ENCODE peak calls at places on chromosome 12, in four cellular contexts. A is lower lobe of right lung, F is heart left ventricle, Q is MM.1S. Z is an unnamed sample.

GRCh38 chr12:6613015-6613775 is 6.0 kb upstream of the CHD4 start:
- DNase-seq in A (peak; percentile 86), F (peak; percentile 86), Q (peak; percentile 66), Z (peak; percentile 93)

GRCh38 chr12:27595231-27595642 is 71.2 kb downstream of the PPFIBP1 start:
- DNase-seq in A (no peak), F (peak; percentile 74), Q (no peak), Z (peak; percentile 48)

GRCh38 chr12:49537709-49538601 is 875 bp upstream of the KCNH3 start:
- DNase-seq in A (no peak), F (no peak), Q (peak; percentile 25), Z (no peak)

GRCh38 chr12:106315523-106315922 is 13.0 kb downstream of the TCP11L2 start:
- DNase-seq in A (no peak), F (no peak), Q (no peak), Z (no peak)

GRCh38 chr12:50087995-50088394 is 2.9 kb downstream of the SMARCD1 start:
- DNase-seq in A (no peak), F (no peak), Q (no peak), Z (no peak)

GRCh38 chr12:55703288-55703687 is 4.4 kb downstream of the ITGA7 start:
- DNase-seq in A (no peak), F (peak; percentile 66), Q (no peak), Z (peak; percentile 32)

GRCh38 chr12:26633591-26634210 is 199.3 kb downstream of the ITPR2 start:
- DNase-seq in A (no peak), F (no peak), Q (no peak), Z (no peak)

GRCh38 chr12:72622556-72622955 is 350.4 kb downstream of the TRHDE start:
- DNase-seq in A (no peak), F (no peak), Q (no peak), Z (no peak)

GRCh38 chr12:28872654-28873268 is 276.3 kb upstream of the FAR2 start:
- DNase-seq in A (no peak), F (peak; percentile 47), Q (peak; percentile 65), Z (no peak)

DNA sequence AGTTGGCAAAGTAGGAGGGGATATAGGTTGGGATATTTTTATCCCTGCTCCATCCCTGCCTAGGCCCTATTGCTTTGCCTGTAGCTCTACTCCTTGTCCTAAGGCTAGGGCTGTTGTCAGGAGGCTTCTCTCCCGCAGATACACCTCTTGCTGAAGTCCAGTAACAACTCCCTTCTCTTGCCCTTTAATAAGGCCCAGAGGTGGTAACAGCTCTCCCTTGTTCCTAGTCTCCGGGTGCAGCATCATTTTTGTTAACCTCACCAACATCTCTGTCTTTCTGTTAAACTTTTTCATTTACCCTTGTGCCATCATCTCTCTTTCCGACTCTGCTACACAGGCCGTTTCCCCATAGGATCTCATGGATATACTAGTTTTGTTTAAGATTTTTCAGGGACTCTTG is 6.3 kb downstream of the ASCL1 start:
- DNase-seq in A (no peak), F (no peak), Q (no peak), Z (no peak)
- H3K4me3 ChIP-seq in A (no peak overlapping the region), F (no peak overlapping the region), Q (no peak overlapping the region), Z (no peak overlapping the region)

GRCh38 chr12:31687101-31687527 is 27.6 kb downstream of the ETFBKMT start:
- DNase-seq in A (peak; percentile 53), F (no peak), Q (peak; percentile 7), Z (no peak)
- H3K4me3 ChIP-seq in A (no peak overlapping the region), F (no peak overlapping the region), Q (no peak overlapping the region), Z (no peak overlapping the region)

GRCh38 chr12:53230971-53231858 is 794 bp downstream of the RARG start:
- DNase-seq in A (peak; percentile 30), F (no peak), Q (no peak), Z (no peak)

GRCh38 chr12:53231859-53232640 is at the start of gene RARG:
- DNase-seq in A (peak; percentile 73), F (peak; percentile 61), Q (peak; percentile 71), Z (peak; percentile 94)

GRCh38 chr12:53234236-53234635 is 2.2 kb upstream of the RARG start:
- DNase-seq in A (peak; percentile 46), F (no peak), Q (no peak), Z (no peak)

GRCh38 chr12:53233671-53234091 is 1.7 kb upstream of the RARG start:
- DNase-seq in A (peak; percentile 46), F (no peak), Q (no peak), Z (no peak)

DNA sequence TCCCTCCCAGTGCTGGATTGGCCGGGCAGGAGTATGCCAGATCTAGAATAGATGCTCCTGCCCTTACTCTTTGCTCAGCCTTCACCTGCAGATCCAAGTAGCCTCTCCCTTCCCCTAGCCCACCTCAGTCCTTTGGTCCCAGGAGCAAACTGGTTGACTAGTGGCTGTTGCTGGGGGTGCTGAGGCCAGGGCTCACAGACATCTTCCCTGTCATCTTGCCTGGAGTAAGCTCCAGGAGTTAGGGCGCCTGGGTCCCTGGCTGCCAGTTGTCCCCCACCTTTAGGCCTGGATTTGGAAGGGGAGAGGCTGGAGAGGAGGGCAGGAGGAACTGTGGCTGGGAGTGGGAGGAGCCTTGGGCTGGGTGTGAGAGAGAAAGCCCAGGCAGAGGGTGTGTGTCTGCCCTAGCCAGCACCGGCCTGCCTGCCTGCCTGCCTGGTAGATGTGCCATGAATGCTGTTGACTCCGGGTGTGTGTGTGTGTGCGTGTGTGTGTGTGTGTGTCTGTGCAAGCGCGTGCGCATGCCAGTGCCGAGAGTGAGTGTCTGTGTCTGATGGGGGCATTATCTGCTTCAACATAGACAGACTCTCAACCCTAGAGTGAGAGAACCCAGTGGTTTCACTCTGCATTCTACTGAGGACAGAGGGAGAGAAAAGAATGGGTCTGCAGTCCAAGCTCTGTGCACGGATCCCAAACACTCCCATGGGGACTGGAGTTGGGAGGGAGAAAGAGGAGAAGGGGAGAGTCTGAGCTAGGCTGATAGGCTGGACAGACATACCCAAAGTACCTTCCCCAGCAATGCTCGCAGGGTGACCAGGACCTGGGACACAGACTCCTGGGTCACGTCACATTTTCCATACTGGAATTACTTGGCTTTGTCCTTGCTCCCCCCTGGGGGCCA is 881 bp upstream of the RARG start:
- DNase-seq in A (peak; percentile 76), F (peak; percentile 61), Q (peak; percentile 63), Z (peak; percentile 88)
- H3K4me3 ChIP-seq in A (peak overlapping the region; percentile 77), F (peak overlapping the region; percentile 61), Q (peak overlapping the region; percentile 56), Z (peak overlapping the region; percentile 53)

DNA sequence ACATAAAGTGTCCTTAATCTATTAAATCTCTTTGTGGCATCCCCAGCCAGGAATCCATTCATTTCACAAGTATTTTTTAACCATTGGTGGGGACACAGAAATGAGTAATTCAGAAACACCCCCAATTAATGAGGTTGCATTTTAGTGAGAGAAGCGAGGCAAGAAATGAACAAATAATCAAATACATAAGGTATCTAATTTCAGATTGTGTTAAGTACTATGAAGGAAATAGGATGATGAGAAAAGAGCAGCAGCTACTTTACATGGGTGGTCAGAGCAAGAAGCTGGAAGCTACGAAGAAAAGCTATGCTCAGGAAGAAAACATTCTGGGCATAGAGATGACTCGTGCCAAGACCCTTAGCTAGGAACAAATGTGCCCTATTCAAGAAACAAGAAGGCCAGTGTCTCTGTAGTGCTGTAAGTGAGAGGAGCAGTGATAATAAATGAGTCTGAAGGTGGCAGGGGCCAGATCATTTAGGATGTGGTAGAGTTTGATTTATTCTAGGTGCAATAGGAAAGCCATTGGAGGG is 60.6 kb upstream of the IGF1 start:
- DNase-seq in A (no peak), F (no peak), Q (no peak), Z (no peak)
- H3K4me3 ChIP-seq in A (no peak overlapping the region), F (no peak overlapping the region), Q (no peak overlapping the region), Z (no peak overlapping the region)

GRCh38 chr12:59977779-59978178 is 381.9 kb downstream of the SLC16A7 start:
- DNase-seq in A (no peak), F (no peak), Q (no peak), Z (no peak)
- H3K4me3 ChIP-seq in A (no peak overlapping the region), F (no peak overlapping the region), Q (no peak overlapping the region), Z (no peak overlapping the region)

DNA sequence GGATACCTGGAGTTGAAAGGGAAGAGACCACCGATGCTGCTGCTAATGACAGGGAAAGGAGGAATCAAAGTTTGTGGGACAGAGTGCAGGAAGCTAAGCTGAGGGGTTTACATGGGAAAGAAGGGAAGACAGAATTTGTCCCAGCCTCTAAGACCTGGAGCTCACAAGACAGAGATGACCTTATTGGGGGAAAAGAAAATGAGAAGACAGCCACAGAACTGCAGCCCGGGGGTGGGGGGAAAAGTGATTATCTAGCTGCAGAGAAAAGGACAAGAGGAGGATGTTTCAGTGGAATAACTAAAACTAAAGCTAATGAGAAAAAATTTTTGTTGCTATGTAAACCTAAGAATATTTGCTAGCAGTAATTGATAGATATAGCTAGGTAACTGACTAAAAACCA is 30.7 kb downstream of the NDUFA12 start:
- DNase-seq in A (no peak), F (no peak), Q (no peak), Z (no peak)
- H3K4me3 ChIP-seq in A (no peak overlapping the region), F (no peak overlapping the region), Q (no peak overlapping the region), Z (no peak overlapping the region)

GRCh38 chr12:120101182-120101581 is 15.4 kb downstream of the RAB35 start:
- DNase-seq in A (no peak), F (no peak), Q (peak; percentile 67), Z (no peak)
- H3K4me3 ChIP-seq in A (no peak overlapping the region), F (no peak overlapping the region), Q (peak overlapping the region; percentile 36), Z (no peak overlapping the region)

GRCh38 chr12:52069410-52070242 is at the start of gene ATG101:
- DNase-seq in A (peak; percentile 93), F (peak; percentile 91), Q (peak; percentile 95), Z (peak; percentile 95)
- H3K4me3 ChIP-seq in A (peak within 1 kb of the TSS; percentile 94), F (peak within 1 kb of the TSS; percentile 88), Q (peak within 1 kb of the TSS; percentile 90), Z (peak within 1 kb of the TSS; percentile 87)

Z was measured in kidney.